ENCODE peak calls at places on chromosomes 2 and 18, in ten cellular contexts. One of them, this sample, is unnamed.
A peak's percentile ranks its signal among the peaks of the same experiment; 100 is the strongest.

GRCh38 chr2:202278036-202278760 is 12.6 kb downstream of the NOP58 start:
- DNase-seq in neural progenitor cell: no peak
- DNase-seq in tibial nerve: no peak
- DNase-seq in cardiac muscle cell: no peak
- DNase-seq in GM23248: peak; percentile 80
- DNase-seq in GM23338: no peak
- DNase-seq in CD4-positive, CD25-positive, alpha-beta regulatory T cell: no peak
- DNase-seq in thoracic aorta: no peak
- DNase-seq in IMR-90: peak; percentile 66
- DNase-seq in heart left ventricle: no peak
- DNase-seq in this sample: no peak

GRCh38 chr18:34707670-34708069 is 2.4 kb upstream of the DTNA start:
- DNase-seq in thoracic aorta: no peak
- DNase-seq in cardiac muscle cell: peak; percentile 66
- DNase-seq in CD4-positive, CD25-positive, alpha-beta regulatory T cell: no peak
- DNase-seq in heart left ventricle: peak; percentile 49
- DNase-seq in GM23248: peak; percentile 95
- DNase-seq in tibial nerve: no peak
- DNase-seq in IMR-90: peak; percentile 92
- DNase-seq in GM23338: peak; percentile 33
- DNase-seq in neural progenitor cell: peak; percentile 29
- DNase-seq in this sample: no peak

GRCh38 chr2:104860141-104860790 is 6.4 kb downstream of the POU3F3 start:
- DNase-seq in CD4-positive, CD25-positive, alpha-beta regulatory T cell: no peak
- DNase-seq in GM23338: peak; percentile 32
- DNase-seq in GM23248: no peak
- DNase-seq in tibial nerve: no peak
- DNase-seq in IMR-90: no peak
- DNase-seq in heart left ventricle: no peak
- DNase-seq in neural progenitor cell: peak; percentile 34
- DNase-seq in thoracic aorta: no peak
- DNase-seq in cardiac muscle cell: no peak
- DNase-seq in this sample: no peak

GRCh38 chr2:111982822-111983221 is 72.2 kb upstream of the TMEM87B start:
- DNase-seq in GM23338: no peak
- DNase-seq in cardiac muscle cell: no peak
- DNase-seq in GM23248: no peak
- DNase-seq in thoracic aorta: no peak
- DNase-seq in IMR-90: no peak
- DNase-seq in CD4-positive, CD25-positive, alpha-beta regulatory T cell: no peak
- DNase-seq in heart left ventricle: no peak
- DNase-seq in tibial nerve: no peak
- DNase-seq in neural progenitor cell: no peak
- DNase-seq in this sample: no peak

GRCh38 chr18:74840492-74841167 is 243.0 kb downstream of the ZNF407 start:
- DNase-seq in heart left ventricle: no peak
- DNase-seq in GM23338: no peak
- DNase-seq in GM23248: peak; percentile 68
- DNase-seq in neural progenitor cell: no peak
- DNase-seq in tibial nerve: no peak
- DNase-seq in cardiac muscle cell: no peak
- DNase-seq in CD4-positive, CD25-positive, alpha-beta regulatory T cell: no peak
- DNase-seq in IMR-90: peak; percentile 82
- DNase-seq in thoracic aorta: no peak
- DNase-seq in this sample: no peak

GRCh38 chr2:200677721-200678532 is 92.1 kb downstream of the AOX1 start:
- DNase-seq in cardiac muscle cell: no peak
- DNase-seq in GM23248: peak; percentile 65
- DNase-seq in tibial nerve: no peak
- DNase-seq in IMR-90: peak; percentile 67
- DNase-seq in neural progenitor cell: no peak
- DNase-seq in GM23338: peak; percentile 52
- DNase-seq in thoracic aorta: no peak
- DNase-seq in CD4-positive, CD25-positive, alpha-beta regulatory T cell: no peak
- DNase-seq in heart left ventricle: no peak
- DNase-seq in this sample: no peak

GRCh38 chr2:84297155-84297554 is 161.9 kb downstream of the SUCLG1 start:
- DNase-seq in heart left ventricle: no peak
- DNase-seq in neural progenitor cell: no peak
- DNase-seq in tibial nerve: no peak
- DNase-seq in cardiac muscle cell: no peak
- DNase-seq in thoracic aorta: no peak
- DNase-seq in GM23248: no peak
- DNase-seq in IMR-90: no peak
- DNase-seq in GM23338: peak; percentile 51
- DNase-seq in CD4-positive, CD25-positive, alpha-beta regulatory T cell: no peak
- DNase-seq in this sample: no peak

GRCh38 chr2:102340778-102341177 is 14.8 kb upstream of the IL18R1 start:
- DNase-seq in cardiac muscle cell: no peak
- DNase-seq in thoracic aorta: no peak
- DNase-seq in GM23338: no peak
- DNase-seq in tibial nerve: no peak
- DNase-seq in CD4-positive, CD25-positive, alpha-beta regulatory T cell: no peak
- DNase-seq in heart left ventricle: no peak
- DNase-seq in GM23248: no peak
- DNase-seq in neural progenitor cell: no peak
- DNase-seq in IMR-90: no peak
- DNase-seq in this sample: no peak

GRCh38 chr18:24373331-24373730 is 24.3 kb downstream of the OSBPL1A start:
- DNase-seq in cardiac muscle cell: no peak
- DNase-seq in GM23248: no peak
- DNase-seq in heart left ventricle: no peak
- DNase-seq in tibial nerve: no peak
- DNase-seq in neural progenitor cell: no peak
- DNase-seq in GM23338: no peak
- DNase-seq in CD4-positive, CD25-positive, alpha-beta regulatory T cell: no peak
- DNase-seq in IMR-90: peak; percentile 64
- DNase-seq in thoracic aorta: no peak
- DNase-seq in this sample: no peak

DNA sequence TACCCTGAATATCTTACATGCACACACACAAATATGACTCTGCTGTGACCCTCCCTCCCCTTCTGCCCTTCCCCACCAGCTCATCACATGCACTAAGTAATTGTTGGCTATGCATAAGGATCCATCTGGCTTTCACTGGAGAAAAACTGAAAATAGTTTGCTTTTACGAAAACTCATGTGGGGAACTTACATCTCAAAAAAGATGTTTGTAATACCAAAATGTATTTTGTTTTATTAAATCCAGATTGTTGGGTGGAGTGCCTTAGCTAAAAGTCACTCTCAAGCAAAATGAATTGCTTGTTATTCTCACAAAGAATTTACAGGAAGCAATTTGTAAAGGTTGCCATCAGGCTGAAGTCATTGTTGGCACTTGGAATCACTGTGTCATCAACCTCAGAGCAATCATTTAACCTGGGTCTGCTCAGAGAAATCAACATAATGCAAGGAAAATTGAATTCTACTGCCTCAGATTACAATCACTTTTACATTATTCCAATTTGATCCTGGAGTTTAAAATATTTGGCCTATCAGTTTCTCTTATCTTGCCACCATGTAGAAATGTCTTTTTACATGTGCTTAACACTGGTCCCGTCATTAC is 90.2 kb upstream of the TMEM17 start:
- DNase-seq in tibial nerve: no peak
- DNase-seq in neural progenitor cell: no peak
- DNase-seq in heart left ventricle: no peak
- DNase-seq in GM23248: peak; percentile 90
- DNase-seq in IMR-90: peak; percentile 81
- DNase-seq in CD4-positive, CD25-positive, alpha-beta regulatory T cell: no peak
- DNase-seq in cardiac muscle cell: no peak
- DNase-seq in thoracic aorta: no peak
- DNase-seq in GM23338: no peak
- DNase-seq in this sample: no peak
- H3K27ac ChIP-seq in tibial nerve: peak overlapping the region; percentile 74
- H3K27ac ChIP-seq in neural progenitor cell: no peak overlapping the region
- H3K27ac ChIP-seq in heart left ventricle: no peak overlapping the region
- H3K27ac ChIP-seq in GM23248: peak overlapping the region; percentile 74
- H3K27ac ChIP-seq in IMR-90: peak overlapping the region; percentile 60
- H3K27ac ChIP-seq in CD4-positive, CD25-positive, alpha-beta regulatory T cell: no peak overlapping the region
- H3K27ac ChIP-seq in cardiac muscle cell: no peak overlapping the region
- H3K27ac ChIP-seq in thoracic aorta: no peak overlapping the region
- H3K27ac ChIP-seq in GM23338: no peak overlapping the region
- H3K27ac ChIP-seq in this sample: no peak overlapping the region

GRCh38 chr2:64341461-64341860 is 112.5 kb upstream of the LGALSL start:
- DNase-seq in GM23338: no peak
- DNase-seq in IMR-90: no peak
- DNase-seq in heart left ventricle: no peak
- DNase-seq in tibial nerve: no peak
- DNase-seq in neural progenitor cell: no peak
- DNase-seq in cardiac muscle cell: no peak
- DNase-seq in GM23248: no peak
- DNase-seq in CD4-positive, CD25-positive, alpha-beta regulatory T cell: no peak
- DNase-seq in thoracic aorta: no peak
- DNase-seq in this sample: no peak
- H3K27ac ChIP-seq in GM23338: no peak overlapping the region
- H3K27ac ChIP-seq in IMR-90: no peak overlapping the region
- H3K27ac ChIP-seq in heart left ventricle: no peak overlapping the region
- H3K27ac ChIP-seq in tibial nerve: no peak overlapping the region
- H3K27ac ChIP-seq in neural progenitor cell: no peak overlapping the region
- H3K27ac ChIP-seq in cardiac muscle cell: no peak overlapping the region
- H3K27ac ChIP-seq in GM23248: no peak overlapping the region
- H3K27ac ChIP-seq in CD4-positive, CD25-positive, alpha-beta regulatory T cell: no peak overlapping the region
- H3K27ac ChIP-seq in thoracic aorta: no peak overlapping the region
- H3K27ac ChIP-seq in this sample: no peak overlapping the region

DNA sequence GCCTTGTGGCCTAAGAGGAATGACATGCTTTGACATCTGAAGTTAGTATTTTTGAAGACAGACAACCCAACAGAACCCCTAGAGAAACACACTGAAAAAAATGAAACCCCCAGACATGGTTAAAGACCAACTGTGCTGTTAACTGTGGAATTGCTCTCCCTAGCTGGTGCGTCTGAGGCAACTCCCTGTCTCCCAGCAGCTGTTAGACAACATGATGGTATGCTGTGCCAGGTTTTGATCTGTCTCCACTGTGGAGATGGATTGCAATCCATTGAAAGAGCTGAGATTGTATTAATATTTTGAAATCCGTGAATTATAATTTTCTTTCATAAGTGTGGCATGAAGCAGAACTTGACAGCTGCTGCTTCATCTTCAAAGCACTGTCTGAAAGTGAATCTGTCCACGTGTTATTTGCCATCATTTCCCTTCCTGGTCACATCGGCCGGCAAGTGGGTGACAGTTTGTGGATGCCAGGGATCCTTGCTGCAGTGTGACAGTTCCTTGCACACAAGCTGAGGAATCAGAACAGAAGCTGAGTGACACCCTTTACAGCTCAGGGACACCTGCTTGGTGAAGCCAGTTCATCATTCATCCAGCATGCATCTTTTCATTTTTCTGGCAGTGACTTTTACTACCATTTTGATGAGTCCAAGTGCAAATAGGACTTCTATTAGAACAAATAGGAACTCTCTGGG is 58.2 kb upstream of the ACSL3 start:
- DNase-seq in GM23338: no peak
- DNase-seq in neural progenitor cell: no peak
- DNase-seq in CD4-positive, CD25-positive, alpha-beta regulatory T cell: no peak
- DNase-seq in tibial nerve: no peak
- DNase-seq in thoracic aorta: no peak
- DNase-seq in heart left ventricle: no peak
- DNase-seq in GM23248: no peak
- DNase-seq in cardiac muscle cell: no peak
- DNase-seq in IMR-90: no peak
- DNase-seq in this sample: no peak
- H3K27ac ChIP-seq in GM23338: no peak overlapping the region
- H3K27ac ChIP-seq in neural progenitor cell: no peak overlapping the region
- H3K27ac ChIP-seq in CD4-positive, CD25-positive, alpha-beta regulatory T cell: no peak overlapping the region
- H3K27ac ChIP-seq in tibial nerve: no peak overlapping the region
- H3K27ac ChIP-seq in thoracic aorta: no peak overlapping the region
- H3K27ac ChIP-seq in heart left ventricle: no peak overlapping the region
- H3K27ac ChIP-seq in GM23248: no peak overlapping the region
- H3K27ac ChIP-seq in cardiac muscle cell: no peak overlapping the region
- H3K27ac ChIP-seq in IMR-90: no peak overlapping the region
- H3K27ac ChIP-seq in this sample: no peak overlapping the region

GRCh38 chr2:6915399-6915798 is 1.8 kb upstream of the RNF144A start:
- DNase-seq in GM23338: peak; percentile 35
- DNase-seq in IMR-90: no peak
- DNase-seq in tibial nerve: no peak
- DNase-seq in CD4-positive, CD25-positive, alpha-beta regulatory T cell: no peak
- DNase-seq in cardiac muscle cell: no peak
- DNase-seq in neural progenitor cell: no peak
- DNase-seq in heart left ventricle: no peak
- DNase-seq in thoracic aorta: no peak
- DNase-seq in GM23248: no peak
- DNase-seq in this sample: no peak

GRCh38 chr2:6916736-6917070 is 509 bp upstream of the RNF144A start:
- DNase-seq in CD4-positive, CD25-positive, alpha-beta regulatory T cell: no peak
- DNase-seq in tibial nerve: no peak
- DNase-seq in neural progenitor cell: no peak
- DNase-seq in cardiac muscle cell: no peak
- DNase-seq in thoracic aorta: no peak
- DNase-seq in heart left ventricle: no peak
- DNase-seq in GM23338: peak; percentile 57
- DNase-seq in GM23248: no peak
- DNase-seq in IMR-90: no peak
- DNase-seq in this sample: no peak

GRCh38 chr2:6913415-6914157 is 3.6 kb upstream of the RNF144A start:
- DNase-seq in GM23248: no peak
- DNase-seq in tibial nerve: no peak
- DNase-seq in GM23338: no peak
- DNase-seq in thoracic aorta: no peak
- DNase-seq in IMR-90: no peak
- DNase-seq in neural progenitor cell: no peak
- DNase-seq in cardiac muscle cell: no peak
- DNase-seq in CD4-positive, CD25-positive, alpha-beta regulatory T cell: peak; percentile 48
- DNase-seq in heart left ventricle: no peak
- DNase-seq in this sample: no peak

GRCh38 chr2:6916224-6916623 is 988 bp upstream of the RNF144A start:
- DNase-seq in neural progenitor cell: no peak
- DNase-seq in heart left ventricle: no peak
- DNase-seq in IMR-90: no peak
- DNase-seq in thoracic aorta: no peak
- DNase-seq in tibial nerve: no peak
- DNase-seq in GM23338: no peak
- DNase-seq in cardiac muscle cell: no peak
- DNase-seq in CD4-positive, CD25-positive, alpha-beta regulatory T cell: no peak
- DNase-seq in GM23248: no peak
- DNase-seq in this sample: no peak

DNA sequence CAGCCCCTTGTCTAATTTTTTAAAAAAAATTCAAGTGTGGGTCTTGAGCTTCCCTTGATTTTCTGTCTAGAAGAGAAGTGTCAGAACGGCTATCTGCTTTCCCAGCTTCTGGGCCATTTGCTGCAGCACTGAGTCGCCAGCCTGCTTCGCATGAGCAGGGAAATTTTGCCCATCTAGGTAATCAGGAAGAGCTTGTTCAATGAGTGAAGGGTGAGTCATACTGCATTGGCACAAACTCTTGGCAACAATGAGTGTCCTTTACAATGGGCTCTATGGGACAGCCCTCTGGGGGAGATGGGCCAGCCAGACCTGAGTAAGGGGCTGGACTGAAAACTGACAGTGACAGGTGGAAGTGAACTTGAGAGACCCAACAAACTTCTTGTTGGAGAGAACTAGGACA is 2.4 kb upstream of the RNF144A start:
- DNase-seq in tibial nerve: no peak
- DNase-seq in heart left ventricle: no peak
- DNase-seq in thoracic aorta: no peak
- DNase-seq in neural progenitor cell: no peak
- DNase-seq in GM23248: peak; percentile 54
- DNase-seq in GM23338: no peak
- DNase-seq in cardiac muscle cell: no peak
- DNase-seq in CD4-positive, CD25-positive, alpha-beta regulatory T cell: no peak
- DNase-seq in IMR-90: peak; percentile 2
- DNase-seq in this sample: no peak
- H3K27ac ChIP-seq in tibial nerve: peak overlapping the region; percentile 52
- H3K27ac ChIP-seq in heart left ventricle: no peak overlapping the region
- H3K27ac ChIP-seq in thoracic aorta: no peak overlapping the region
- H3K27ac ChIP-seq in neural progenitor cell: no peak overlapping the region
- H3K27ac ChIP-seq in GM23248: no peak overlapping the region
- H3K27ac ChIP-seq in GM23338: no peak overlapping the region
- H3K27ac ChIP-seq in cardiac muscle cell: no peak overlapping the region
- H3K27ac ChIP-seq in CD4-positive, CD25-positive, alpha-beta regulatory T cell: peak overlapping the region; percentile 9
- H3K27ac ChIP-seq in IMR-90: no peak overlapping the region
- H3K27ac ChIP-seq in this sample: peak overlapping the region; percentile 89

This sample was measured in caudate nucleus.